ENCODE peak calls at places on chromosomes 7 and 10, in four cellular contexts. E is K562, G is trophoblast cell, X is IMR-90. N is an unnamed sample.

GRCh38 chr7:106367664-106368063 is 82.9 kb upstream of the NAMPT start:
- DNase-seq in E (no peak), G (peak), X (no peak), N (no peak)

GRCh38 chr7:93119191-93119905 is 1.6 kb upstream of the SAMD9 start:
- DNase-seq in X (peak), G (peak), E (no peak), N (no peak)

GRCh38 chr10:116082211-116082610 is 190.8 kb downstream of the GFRA1 start:
- DNase-seq in X (peak), E (no peak), G (no peak), N (no peak)

GRCh38 chr7:100604078-100604975 is 2.2 kb downstream of the PCOLCE start:
- DNase-seq in E (peak), G (peak), X (peak), N (peak)

GRCh38 chr10:14328881-14329280 is 1.8 kb downstream of the FRMD4A start:
- DNase-seq in X (no peak), G (no peak), E (no peak), N (no peak)

GRCh38 chr7:81482600-81483186 is 287.2 kb downstream of the HGF start:
- DNase-seq in X (peak), E (peak), G (peak), N (peak)

GRCh38 chr10:21071001-21071673 is 174.0 kb upstream of the NEBL start:
- DNase-seq in E (no peak), X (no peak), G (peak), N (no peak)

GRCh38 chr7:22418251-22419046 is 61.5 kb upstream of the RAPGEF5 start:
- DNase-seq in E (no peak), X (no peak), G (no peak), N (no peak)

GRCh38 chr7:84200859-84201258 is 6.3 kb upstream of the SEMA3A start:
- DNase-seq in E (no peak), X (peak), G (no peak), N (peak)

GRCh38 chr10:133030126-133030525 is 57.6 kb upstream of the ADGRA1 start:
- DNase-seq in X (no peak), E (no peak), G (no peak), N (no peak)

GRCh38 chr10:54703086-54703485 is 97.9 kb downstream of the PCDH15 start:
- DNase-seq in G (no peak), E (no peak), X (no peak), N (no peak)

GRCh38 chr10:56231436-56231835 is 129.6 kb downstream of the ZWINT start:
- DNase-seq in E (no peak), G (peak), X (no peak), N (no peak)

GRCh38 chr10:18260308-18260971 is 120.2 kb downstream of the CACNB2 start:
- DNase-seq in X (peak), E (no peak), G (no peak), N (no peak)

GRCh38 chr7:9023895-9024294 is 590.5 kb downstream of the NXPH1 start:
- DNase-seq in X (no peak), G (no peak), E (no peak), N (no peak)

GRCh38 chr10:126518186-126519080 is 130.2 kb upstream of the ADAM12 start:
- DNase-seq in E (no peak), G (peak), X (no peak), N (no peak)

GRCh38 chr10:51667992-51668689 is 31.3 kb downstream of the CSTF2T start:
- DNase-seq in X (peak), E (no peak), G (peak), N (peak)

GRCh38 chr10:23193435-23194074 is 1.4 kb downstream of the PTF1A start:
- DNase-seq in X (no peak), E (no peak), G (no peak), N (no peak)

GRCh38 chr10:124685251-124685650 is 58.9 kb downstream of the FAM53B start:
- DNase-seq in E (no peak), G (no peak), X (no peak), N (no peak)

GRCh38 chr7:130292682-130293257 is at the start of gene CPA4:
- DNase-seq in G (peak), X (peak), E (no peak), N (peak)

GRCh38 chr10:44198096-44198779 is 186.7 kb downstream of the CXCL12 start:
- DNase-seq in E (no peak), X (peak), G (no peak), N (no peak)

GRCh38 chr10:49651917-49652316 is 27.5 kb upstream of the C10orf53 start:
- DNase-seq in E (no peak), G (no peak), X (no peak), N (no peak)

GRCh38 chr7:145169908-145170307 is 334.1 kb upstream of the TPK1 start:
- DNase-seq in X (no peak), E (no peak), G (no peak), N (no peak)

GRCh38 chr10:70889291-70889690 is 926 bp upstream of the PCBD1 start:
- DNase-seq in G (peak), E (no peak), X (no peak), N (no peak)

GRCh38 chr10:70887804-70888800 is at the start of gene PCBD1:
- DNase-seq in X (peak), E (peak), G (peak), N (peak)

GRCh38 chr10:70885931-70886903 is 2.1 kb downstream of the PCBD1 start:
- DNase-seq in E (no peak), G (no peak), X (no peak), N (no peak)

GRCh38 chr10:70885485-70885884 is 2.9 kb downstream of the PCBD1 start:
- DNase-seq in X (no peak), E (no peak), G (no peak), N (no peak)

DNA sequence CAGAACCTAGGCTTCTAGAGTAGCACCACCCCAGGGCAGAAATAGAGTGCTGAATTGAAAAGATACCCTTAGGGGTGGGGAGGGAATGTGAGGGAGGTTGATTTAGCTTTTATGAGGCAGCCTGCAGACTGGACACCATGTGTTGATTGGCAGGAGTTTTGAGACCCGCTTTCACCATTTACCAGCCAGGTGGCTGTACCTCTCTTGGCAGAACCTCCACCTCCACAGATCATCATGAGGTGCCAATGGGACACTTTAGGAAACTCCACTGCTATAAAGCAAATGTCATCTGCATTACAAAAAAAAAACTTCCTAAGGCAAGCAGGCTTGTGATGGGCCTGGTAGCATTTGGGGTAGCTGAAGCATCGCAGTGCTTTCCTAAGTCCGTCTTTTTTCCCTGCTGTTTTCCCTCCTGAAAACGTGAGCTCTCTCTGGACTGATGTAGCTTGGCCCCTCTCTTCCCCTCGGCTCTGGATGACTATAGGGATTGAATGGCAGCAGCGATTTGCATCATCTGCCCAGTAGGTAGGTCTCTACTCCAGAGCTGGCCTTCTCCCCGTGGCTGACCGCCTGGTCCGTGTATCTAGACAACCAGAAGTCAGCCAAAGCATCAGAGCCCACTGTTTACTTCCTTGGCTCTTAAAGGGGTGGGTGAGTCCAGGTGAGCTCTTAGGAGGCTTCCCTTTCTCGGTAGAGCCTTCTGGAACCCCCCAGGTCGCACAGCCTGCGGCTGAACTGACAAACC is 1.3 kb downstream of the PCBD1 start:
- DNase-seq in G (no peak), E (no peak), X (no peak), N (no peak)
- H3K4me3 ChIP-seq in G (no peak), E (peak), X (peak), N (peak)

GRCh38 chr7:29886827-29887226 is 80.5 kb downstream of the WIPF3 start:
- DNase-seq in X (no peak), G (no peak), E (no peak), N (no peak)

GRCh38 chr7:29885626-29886025 is 79.3 kb downstream of the WIPF3 start:
- DNase-seq in G (no peak), E (no peak), X (no peak), N (no peak)

GRCh38 chr7:29882481-29882880 is 76.2 kb downstream of the WIPF3 start:
- DNase-seq in E (no peak), G (peak), X (no peak), N (no peak)

GRCh38 chr7:29883462-29884398 is 77.4 kb downstream of the WIPF3 start:
- DNase-seq in X (no peak), G (no peak), E (no peak), N (no peak)

DNA sequence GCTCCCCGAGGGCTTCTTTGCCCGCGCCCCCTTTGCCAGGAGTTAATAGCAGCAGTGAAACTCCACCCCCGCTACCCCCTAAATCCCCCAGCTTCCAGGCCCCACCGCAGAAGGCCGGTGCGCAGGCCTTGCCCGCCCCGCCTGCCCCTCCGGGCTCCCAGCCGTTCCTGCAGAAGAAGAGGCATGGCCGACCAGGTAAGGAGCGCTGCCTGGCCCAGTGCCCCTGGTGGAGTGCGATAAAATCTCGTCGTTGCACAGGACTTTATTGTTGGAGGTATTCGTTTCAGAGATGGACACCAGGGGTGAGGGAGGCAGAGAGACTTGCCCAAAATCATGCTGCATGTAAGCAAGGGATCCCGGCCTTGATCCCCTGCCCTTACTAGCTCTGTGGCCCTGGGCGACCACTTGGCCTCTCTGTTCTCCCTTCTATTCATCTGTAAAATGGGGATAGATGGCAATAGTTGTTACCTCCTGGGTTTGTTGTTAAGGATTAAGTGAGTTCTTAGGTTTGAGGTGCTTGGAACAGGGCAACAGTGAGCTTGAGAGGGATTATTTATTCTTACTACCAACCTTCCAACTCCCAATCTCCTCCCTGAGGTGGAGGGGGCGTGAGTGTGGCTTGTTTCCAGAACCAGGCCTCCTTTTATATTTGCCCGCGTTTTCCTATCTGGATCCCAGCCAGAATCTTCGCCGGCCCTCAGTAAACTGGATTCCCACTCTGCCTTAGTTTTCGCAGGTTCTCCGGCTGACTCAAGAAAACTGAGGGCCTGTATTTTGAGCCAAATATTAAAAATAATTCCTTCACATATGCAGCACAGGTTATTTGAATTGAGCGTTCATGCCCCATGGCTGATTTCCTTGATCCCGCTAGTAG is 78.3 kb downstream of the WIPF3 start:
- DNase-seq in E (no peak), G (no peak), X (no peak), N (no peak)
- H3K4me3 ChIP-seq in E (no peak), G (peak), X (no peak), N (no peak)

GRCh38 chr7:45026984-45027773 is 27.2 kb downstream of the CCM2 start:
- DNase-seq in E (no peak), X (peak), G (peak), N (peak)
- H3K4me3 ChIP-seq in E (no peak), X (no peak), G (no peak), N (no peak)

DNA sequence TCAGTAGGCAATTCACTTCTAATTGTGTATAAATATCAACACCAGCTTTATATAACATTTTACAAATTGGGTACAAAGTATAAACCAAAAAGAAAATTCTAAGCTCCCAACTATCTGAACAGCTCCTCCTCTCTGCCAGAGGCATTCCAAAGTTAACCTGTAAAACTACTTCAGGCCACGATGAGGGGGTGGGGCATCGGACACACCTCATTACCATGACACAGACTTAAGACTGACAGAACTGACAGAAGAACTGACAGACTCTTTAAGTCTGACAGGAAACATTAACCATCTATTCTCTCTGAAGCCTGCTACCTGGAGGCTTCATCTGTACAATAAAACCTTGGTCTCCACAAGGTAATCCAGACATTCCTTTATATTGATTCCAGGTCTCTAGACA is 12.3 kb downstream of the ESYT2 start:
- DNase-seq in X (no peak), G (peak), E (peak), N (no peak)
- H3K4me3 ChIP-seq in X (no peak), G (no peak), E (no peak), N (no peak)

GRCh38 chr10:104330168-104331117 is 7.8 kb downstream of the ITPRIP start:
- DNase-seq in X (peak), E (no peak), G (peak), N (peak)
- H3K4me3 ChIP-seq in X (no peak), E (no peak), G (no peak), N (no peak)

GRCh38 chr7:877312-878232 is 1.2 kb downstream of the GET4 start:
- DNase-seq in G (peak), E (peak), X (no peak), N (no peak)

GRCh38 chr7:876077-876971 is at the start of gene GET4:
- DNase-seq in E (peak), X (peak), G (peak), N (peak)

GRCh38 chr7:875476-876076 is 778 bp upstream of the GET4 start:
- DNase-seq in G (no peak), X (no peak), E (no peak), N (no peak)

GRCh38 chr7:875051-875450 is 1.3 kb upstream of the GET4 start:
- DNase-seq in E (no peak), X (no peak), G (no peak), N (no peak)

DNA sequence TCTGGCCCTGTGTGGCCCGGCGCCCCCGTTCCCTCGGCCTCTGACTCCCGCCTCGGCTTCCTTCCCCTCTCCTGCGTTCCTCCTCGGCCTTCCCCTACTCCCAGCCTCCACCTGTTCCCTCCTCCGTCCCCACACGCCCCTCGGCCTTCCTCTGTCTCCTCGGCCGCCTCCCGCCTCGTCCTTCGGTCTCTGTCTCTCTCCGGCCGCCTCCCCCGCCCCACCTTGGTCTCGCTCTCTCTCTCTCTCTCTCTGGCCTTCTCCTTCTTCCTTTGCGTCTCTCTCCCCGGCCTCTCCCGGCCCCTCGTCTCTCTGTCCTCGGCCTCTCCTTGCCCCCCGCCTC is 588 bp downstream of the GET4 start:
- DNase-seq in X (no peak), E (no peak), G (peak), N (no peak)
- H3K4me3 ChIP-seq in X (peak), E (peak), G (peak), N (peak)

DNA sequence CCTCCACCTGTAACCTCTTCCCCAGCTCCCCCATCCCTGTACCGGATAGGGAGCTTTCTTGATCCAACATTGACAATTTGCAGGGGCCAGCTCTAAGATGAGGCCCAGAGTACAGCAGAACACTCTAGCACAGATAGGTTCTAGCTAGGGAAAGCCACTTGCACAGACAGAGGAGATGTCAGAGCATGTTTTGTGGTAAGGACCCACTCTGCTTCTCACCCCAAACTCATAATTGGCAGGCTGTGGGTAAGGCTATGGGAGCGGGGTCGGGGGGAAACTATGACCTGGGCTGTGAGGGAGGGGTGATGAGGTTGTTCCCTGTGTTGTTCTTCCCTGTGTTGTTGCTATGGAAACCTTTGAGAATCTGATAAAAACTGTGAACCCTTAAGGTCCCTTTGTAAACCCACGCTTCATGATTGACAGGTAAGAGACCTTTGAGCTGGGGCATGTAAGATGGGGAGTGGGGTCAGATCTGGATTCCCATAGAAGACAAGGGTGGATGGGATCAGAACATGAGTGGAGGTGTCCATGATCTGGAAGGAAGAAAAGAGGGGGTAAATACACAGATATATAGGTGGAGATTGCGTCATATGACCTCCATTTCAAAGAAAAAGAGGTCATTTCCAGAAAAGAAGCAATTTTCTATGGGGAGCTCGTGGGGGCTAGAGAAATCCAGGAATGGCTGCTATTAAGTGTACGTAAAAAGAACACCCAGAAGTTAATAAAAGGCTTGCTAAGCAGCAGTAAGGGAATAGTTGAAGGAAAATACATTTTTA is 4.0 kb downstream of the CALD1 start:
- DNase-seq in X (no peak), G (no peak), E (no peak), N (no peak)
- H3K4me3 ChIP-seq in X (no peak), G (no peak), E (no peak), N (no peak)

GRCh38 chr7:152414779-152415178 is 21.0 kb downstream of the KMT2C start:
- DNase-seq in E (no peak), G (no peak), X (no peak), N (no peak)

GRCh38 chr7:152406491-152406890 is 29.3 kb downstream of the KMT2C start:
- DNase-seq in G (no peak), X (no peak), E (no peak), N (no peak)

GRCh38 chr7:152411389-152411788 is 24.4 kb downstream of the KMT2C start:
- DNase-seq in G (no peak), X (no peak), E (no peak), N (no peak)
- H3K4me3 ChIP-seq in G (no peak), X (no peak), E (no peak), N (no peak)

N was measured in fibroblast of mammary gland.